ENCODE peak calls at places on chromosomes 4 and X, in six cellular contexts. P is endothelial cell of umbilical vein, Z is IMR-90, W is spleen, V is adrenal gland, F is tibial nerve. U is an unnamed sample.

GRCh38 chr4:140065393-140065792 is 88.6 kb downstream of the MAML3 start:
- DNase-seq in P (no peak), W (no peak), V (no peak), Z (no peak), F (no peak), U (no peak)

GRCh38 chrX:146881521-146881920 is 67.0 kb upstream of the CXorf51A start:
- DNase-seq in Z (no peak), P (no peak), F (no peak), V (no peak), W (no peak), U (no peak)

GRCh38 chr4:76535603-76536380 is 100.8 kb downstream of the SHROOM3 start:
- DNase-seq in F (no peak), V (no peak), W (no peak), Z (peak; percentile 43), P (no peak), U (no peak)

GRCh38 chr4:13331827-13332226 is 152.3 kb downstream of the RAB28 start:
- DNase-seq in P (no peak), V (no peak), F (no peak), Z (no peak), W (no peak), U (no peak)

GRCh38 chr4:16161866-16162408 is 64.3 kb downstream of the TAPT1 start:
- DNase-seq in W (no peak), Z (no peak), F (no peak), V (no peak), P (no peak), U (no peak)

GRCh38 chrX:427812-428725 is 41.4 kb upstream of the PPP2R3B start:
- DNase-seq in P (no peak), Z (no peak), V (no peak), W (no peak), F (no peak), U (peak; percentile 58)

GRCh38 chr4:159390648-159391047 is 287.8 kb downstream of the RAPGEF2 start:
- DNase-seq in Z (peak; percentile 98), P (peak; percentile 94), F (no peak), W (no peak), V (peak; percentile 36), U (no peak)

GRCh38 chr4:101174679-101175078 is 172.6 kb downstream of the PPP3CA start:
- DNase-seq in W (no peak), V (no peak), P (no peak), F (no peak), Z (no peak), U (no peak)

GRCh38 chr4:107888237-107888636 is 43.1 kb upstream of the CYP2U1 start:
- DNase-seq in V (no peak), F (no peak), Z (no peak), W (no peak), P (no peak), U (no peak)

GRCh38 chr4:75180790-75181776 is 248.2 kb downstream of the PARM1 start:
- DNase-seq in P (no peak), W (peak; percentile 51), Z (no peak), F (no peak), V (no peak), U (no peak)

GRCh38 chr4:154254999-154255398 is 236.6 kb downstream of the DCHS2 start:
- DNase-seq in P (no peak), F (no peak), V (no peak), Z (no peak), W (no peak), U (no peak)

GRCh38 chrX:55187281-55187680 is 32.9 kb upstream of the PAGE5 start:
- DNase-seq in P (no peak), W (no peak), V (peak; percentile 55), F (no peak), Z (no peak), U (no peak)

GRCh38 chrX:22037911-22038537 is 5.9 kb downstream of the PHEX start:
- DNase-seq in Z (no peak), V (no peak), F (no peak), W (no peak), P (no peak), U (no peak)

GRCh38 chr4:138561276-138561880 is 319.2 kb upstream of the SLC7A11 start:
- DNase-seq in P (no peak), W (peak; percentile 61), V (no peak), F (no peak), Z (no peak), U (peak; percentile 54)

GRCh38 chrX:148049441-148049840 is 68.3 kb downstream of the FMR1NB start:
- DNase-seq in Z (peak; percentile 18), V (no peak), P (peak; percentile 36), W (no peak), F (no peak), U (no peak)

GRCh38 chr4:84325625-84326024 is 173.5 kb downstream of the NKX6-1 start:
- DNase-seq in V (no peak), Z (no peak), P (no peak), F (no peak), W (no peak), U (no peak)

GRCh38 chr4:10958226-10958856 is 273.8 kb upstream of the CLNK start:
- DNase-seq in P (no peak), W (no peak), Z (no peak), F (no peak), V (no peak), U (no peak)

GRCh38 chrX:113675278-113675677 is 834.6 kb upstream of the AMOT start:
- DNase-seq in F (no peak), P (no peak), W (no peak), V (no peak), Z (no peak), U (no peak)

GRCh38 chr4:175453456-175453855 is 358.6 kb downstream of the GPM6A start:
- DNase-seq in V (no peak), P (no peak), F (no peak), Z (no peak), W (no peak), U (no peak)

GRCh38 chr4:151866266-151866918 is 105.6 kb upstream of the GATB start:
- DNase-seq in P (no peak), W (no peak), Z (no peak), V (no peak), F (no peak), U (no peak)

GRCh38 chrX:39559229-39559628 is 538.5 kb downstream of the BCOR start:
- DNase-seq in V (no peak), P (no peak), F (no peak), W (no peak), Z (peak; percentile 4), U (no peak)

GRCh38 chr4:110705440-110705782 is 82.5 kb upstream of the PITX2 start:
- DNase-seq in P (no peak), W (no peak), Z (no peak), V (no peak), F (no peak), U (no peak)
- H3K4me1 ChIP-seq in P (no peaks in the 10 kb centered on the region), W (no peaks in the 10 kb centered on the region), Z (no peaks in the 10 kb centered on the region), V (no peaks in the 10 kb centered on the region), F (no peaks in the 10 kb centered on the region), U (no peaks in the 10 kb centered on the region)

DNA sequence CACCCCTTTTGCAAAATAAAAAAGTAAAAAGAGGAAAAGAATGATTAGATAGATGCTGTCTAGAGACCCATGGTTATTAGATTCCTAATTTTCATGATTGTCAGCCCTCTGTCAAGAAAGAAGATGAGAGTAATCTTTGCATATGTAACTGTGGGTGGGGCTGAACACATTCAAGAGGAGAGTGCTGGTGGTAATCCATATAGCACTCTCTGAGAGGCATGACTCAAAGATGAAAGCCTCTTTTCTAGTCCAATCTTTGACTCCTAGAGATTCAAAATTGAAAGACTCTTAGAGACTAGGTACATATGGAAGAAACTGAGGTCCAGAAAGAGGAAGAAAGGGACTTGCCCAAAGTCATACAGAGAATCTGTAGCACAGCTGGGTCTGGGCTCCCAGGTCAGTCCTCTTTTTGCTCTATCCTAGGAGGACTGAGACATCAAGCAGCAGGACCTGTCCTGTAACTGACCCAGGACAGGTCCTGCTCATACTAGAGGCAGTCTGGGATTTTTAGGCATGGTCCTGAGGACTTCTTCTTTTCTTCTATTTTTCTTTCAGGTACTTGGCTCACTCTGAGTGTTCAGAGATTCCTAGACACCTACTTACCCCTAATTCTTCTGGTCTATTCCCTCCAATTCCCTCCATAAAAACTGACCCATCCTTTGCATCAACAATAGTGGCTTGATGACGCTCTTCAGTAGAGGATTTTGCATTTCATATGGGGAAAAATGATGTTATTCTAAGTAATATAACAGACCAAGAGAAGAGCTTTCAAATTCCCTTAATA is 23.8 kb downstream of the VSIG4 start:
- DNase-seq in P (no peak), W (no peak), V (no peak), Z (no peak), F (no peak), U (no peak)
- H3K4me3 ChIP-seq in P (no peak overlapping the region), W (peak overlapping the region; percentile 17), V (no peak overlapping the region), Z (no peak overlapping the region), F (peak overlapping the region; percentile 5), U (no peak overlapping the region)

GRCh38 chr4:102503831-102504786 is 3.0 kb downstream of the NFKB1 start:
- DNase-seq in F (no peak), W (no peak), P (no peak), V (no peak), Z (no peak), U (no peak)

GRCh38 chr4:102503301-102503746 is 2.2 kb downstream of the NFKB1 start:
- DNase-seq in W (no peak), F (no peak), Z (no peak), P (peak; percentile 16), V (no peak), U (no peak)

GRCh38 chr4:102500371-102501175 is 586 bp upstream of the NFKB1 start:
- DNase-seq in F (peak; percentile 45), Z (peak; percentile 61), W (peak; percentile 91), P (peak; percentile 61), V (peak; percentile 66), U (peak; percentile 78)

GRCh38 chr4:102501635-102502382 is 650 bp downstream of the NFKB1 start:
- DNase-seq in Z (peak; percentile 76), V (peak; percentile 81), P (peak; percentile 63), W (peak; percentile 94), F (peak; percentile 59), U (peak; percentile 90)

DNA sequence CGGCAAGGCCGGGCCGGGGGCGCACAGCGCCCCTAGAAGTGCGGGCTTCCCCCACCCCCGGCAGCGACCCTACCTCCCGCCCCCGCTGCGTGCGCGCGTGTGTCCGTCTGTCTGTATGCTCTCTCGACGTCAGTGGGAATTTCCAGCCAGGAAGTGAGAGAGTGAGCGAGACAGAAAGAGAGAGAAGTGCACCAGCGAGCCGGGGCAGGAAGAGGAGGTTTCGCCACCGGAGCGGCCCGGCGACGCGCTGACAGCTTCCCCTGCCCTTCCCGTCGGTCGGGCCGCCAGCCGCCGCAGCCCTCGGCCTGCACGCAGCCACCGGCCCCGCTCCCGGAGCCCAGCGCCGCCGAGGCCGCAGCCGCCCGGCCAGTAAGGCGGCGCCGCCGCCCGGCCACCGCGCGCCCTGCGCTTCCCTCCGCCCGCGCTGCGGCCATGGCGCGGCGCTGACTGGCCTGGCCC is at the start of gene NFKB1:
- DNase-seq in Z (peak; percentile 89), W (peak; percentile 94), P (peak; percentile 81), F (peak; percentile 31), V (peak; percentile 78), U (peak; percentile 82)
- TF ChIP-seq POLR2A in Z (peak; percentile 72), W (no peak), P (peak; percentile 54), F (no peak), V (peak; percentile 63), U (no peak)

GRCh38 chr4:26028793-26029511 is 114.9 kb downstream of the SMIM20 start:
- DNase-seq in W (peak; percentile 94), P (peak; percentile 19), Z (peak; percentile 58), V (peak; percentile 42), F (peak; percentile 54), U (peak; percentile 88)

GRCh38 chr4:26029512-26030131 is 115.6 kb downstream of the SMIM20 start:
- DNase-seq in P (no peak), V (no peak), Z (no peak), W (no peak), F (no peak), U (no peak)

GRCh38 chr4:26031704-26032103 is 117.7 kb downstream of the SMIM20 start:
- DNase-seq in F (no peak), V (no peak), Z (no peak), W (no peak), P (no peak), U (no peak)

GRCh38 chr4:26030780-26031179 is 116.8 kb downstream of the SMIM20 start:
- DNase-seq in W (no peak), Z (no peak), V (no peak), F (no peak), P (no peak), U (no peak)

GRCh38 chr4:26030260-26030667 is 116.2 kb downstream of the SMIM20 start:
- DNase-seq in F (no peak), Z (no peak), P (no peak), W (no peak), V (no peak), U (no peak)
- H3K4me1 ChIP-seq in F (peaks cover 4% of the 10 kb centered on the region), Z (peaks cover 19% of the 10 kb centered on the region), P (no peaks in the 10 kb centered on the region), W (peaks cover 4% of the 10 kb centered on the region), V (no peaks in the 10 kb centered on the region), U (no peaks in the 10 kb centered on the region)

U was measured in sigmoid colon.